ENCODE peak calls at places on chromosomes 3 and 15, in five cellular contexts. A is WERI-Rb-1; O is T-helper 2 cell treated with Interferon-gamma antibody and Interleukin-4, amounts not matched to agents 5 μg/mL and 100 μg/mL, for 36 hours; N is stimulated activated CD8-positive, alpha-beta memory T cell treated with anti-CD3 and anti-CD28 coated beads, Interleukin-2, amount 100 ng/mL, for 1 hour; S is activated CD4-positive, alpha-beta T cell treated with anti-CD3 and anti-CD28 coated beads for 36 hours. Q is an unnamed sample.

GRCh38 chr3:157588386-157589060 is 85.3 kb upstream of the VEPH1 start:
- DNase-seq in A (no peak), O (no peak), N (no peak), S (no peak), Q (no peak)

GRCh38 chr3:4994823-4995499 is 15.7 kb downstream of the BHLHE40 start:
- DNase-seq in S (no peak), O (no peak), A (peak; percentile 92), N (no peak), Q (no peak)

GRCh38 chr3:71097557-71097956 is 486.0 kb downstream of the FOXP1 start:
- DNase-seq in A (no peak), S (no peak), O (no peak), N (no peak), Q (no peak)

GRCh38 chr3:154759966-154760365 is 320.2 kb upstream of the MME start:
- DNase-seq in N (no peak), O (no peak), S (no peak), A (no peak), Q (no peak)

GRCh38 chr3:33883538-33884203 is 85.2 kb downstream of the PDCD6IP start:
- DNase-seq in S (no peak), O (no peak), A (peak; percentile 20), N (no peak), Q (peak; percentile 4)

GRCh38 chr3:178671261-178672191 is 135.3 kb downstream of the KCNMB2 start:
- DNase-seq in S (no peak), N (no peak), A (no peak), O (no peak), Q (peak; percentile 66)

GRCh38 chr3:111797035-111797717 is 61.9 kb upstream of the PHLDB2 start:
- DNase-seq in O (no peak), A (no peak), N (no peak), S (no peak), Q (no peak)

GRCh38 chr3:40690696-40691597 is 166.2 kb downstream of the ZNF621 start:
- DNase-seq in O (no peak), N (no peak), S (no peak), A (no peak), Q (no peak)

GRCh38 chr3:44476963-44477311 is 533 bp downstream of the ZNF445 start:
- DNase-seq in O (no peak), N (no peak), A (no peak), S (no peak), Q (no peak)

GRCh38 chr3:18438586-18438985 is 13.4 kb upstream of the SATB1 start:
- DNase-seq in O (peak; percentile 74), N (no peak), A (no peak), S (peak; percentile 84), Q (peak; percentile 58)

GRCh38 chr3:181709537-181710279 is 2.0 kb upstream of the SOX2 start:
- DNase-seq in N (no peak), O (peak; percentile 42), S (peak; percentile 85), A (peak; percentile 68), Q (peak; percentile 92)

GRCh38 chr3:100257601-100258000 is 3.2 kb upstream of the TBC1D23 start:
- DNase-seq in A (no peak), O (no peak), N (no peak), S (no peak), Q (no peak)

GRCh38 chr15:77582763-77583162 is 49.9 kb downstream of the LINGO1 start:
- DNase-seq in A (no peak), N (no peak), S (no peak), O (no peak), Q (no peak)

GRCh38 chr3:76367281-76367680 is 581.9 kb upstream of the ZNF717 start:
- DNase-seq in A (no peak), S (no peak), N (no peak), O (no peak), Q (no peak)

GRCh38 chr3:123328851-123329635 is 119.8 kb downstream of the ADCY5 start:
- DNase-seq in S (peak; percentile 86), A (peak; percentile 74), O (peak; percentile 48), N (peak; percentile 36), Q (peak; percentile 79)

GRCh38 chr15:56341201-56341600 is 24.0 kb upstream of the TEX9 start:
- DNase-seq in A (no peak), O (no peak), S (no peak), N (no peak), Q (no peak)

GRCh38 chr3:127672429-127673190 is at the start of gene ABTB1:
- DNase-seq in N (peak; percentile 76), A (peak; percentile 84), O (peak; percentile 85), S (peak; percentile 94), Q (peak; percentile 87)

GRCh38 chr15:58110999-58111717 is 27.0 kb upstream of the AQP9 start:
- DNase-seq in A (no peak), S (no peak), O (no peak), N (no peak), Q (no peak)